ENCODE peak calls at places on chromosome 7, in four cellular contexts. I is IMR-90, Q is mesendoderm, E is H1. O is an unnamed sample.

GRCh38 chr7:25215694-25216335 is 12.5 kb downstream of the NPVF start:
- DNase-seq in Q (peak; percentile 32), E (no peak), I (no peak), O (peak; percentile 35)

GRCh38 chr7:431041-431440 is 88.6 kb downstream of the PDGFA start:
- DNase-seq in Q (no peak), I (no peak), E (no peak), O (no peak)

GRCh38 chr7:80039255-80039884 is 95.3 kb upstream of the GNAI1 start:
- DNase-seq in Q (no peak), E (no peak), I (peak; percentile 36), O (no peak)

GRCh38 chr7:16594061-16594460 is 51.5 kb downstream of the ANKMY2 start:
- DNase-seq in Q (no peak), E (no peak), I (peak; percentile 70), O (no peak)

GRCh38 chr7:77459311-77459726 is 43.2 kb upstream of the GSAP start:
- DNase-seq in Q (no peak), I (no peak), E (no peak), O (no peak)

GRCh38 chr7:127821146-127821545 is 169.2 kb downstream of the SND1 start:
- DNase-seq in Q (peak; percentile 52), I (no peak), E (no peak), O (no peak)

GRCh38 chr7:115357213-115357999 is 435.5 kb downstream of the MDFIC start:
- DNase-seq in E (no peak), Q (no peak), I (peak; percentile 94), O (no peak)

GRCh38 chr7:142632291-142633134 is 116.8 kb upstream of the PRSS1 start:
- DNase-seq in I (peak; percentile 60), Q (peak; percentile 83), E (peak; percentile 43), O (peak; percentile 76)

GRCh38 chr7:20596653-20597052 is 18.8 kb upstream of the ABCB5 start:
- DNase-seq in I (peak; percentile 88), E (no peak), Q (no peak), O (no peak)
- H4K5ac ChIP-seq in I (no peak overlapping the region), E (no peak overlapping the region), Q (no peak overlapping the region), O (no peak overlapping the region)

GRCh38 chr7:4768597-4769569 is 6.5 kb upstream of the AP5Z1 start:
- DNase-seq in E (no peak), Q (no peak), I (no peak), O (no peak)
- H4K8ac ChIP-seq in E (no peak overlapping the region), Q (no peak overlapping the region), I (no peak overlapping the region), O (no peak overlapping the region)

GRCh38 chr7:31970501-31970900 is 99.7 kb downstream of the PDE1C start:
- DNase-seq in E (no peak), I (no peak), Q (no peak), O (no peak)
- H4K5ac ChIP-seq in E (no peak overlapping the region), I (peak overlapping the region; percentile 23), Q (no peak overlapping the region), O (no peak overlapping the region)

GRCh38 chr7:47521041-47521795 is 60.7 kb downstream of the TNS3 start:
- DNase-seq in Q (no peak), E (no peak), I (no peak), O (no peak)

GRCh38 chr7:47523401-47523800 is 58.5 kb downstream of the TNS3 start:
- DNase-seq in I (no peak), Q (no peak), E (no peak), O (no peak)

GRCh38 chr7:47520408-47520807 is 61.5 kb downstream of the TNS3 start:
- DNase-seq in I (peak; percentile 85), Q (no peak), E (no peak), O (no peak)

GRCh38 chr7:47525066-47525623 is 56.8 kb downstream of the TNS3 start:
- DNase-seq in I (no peak), Q (no peak), E (no peak), O (no peak)

DNA sequence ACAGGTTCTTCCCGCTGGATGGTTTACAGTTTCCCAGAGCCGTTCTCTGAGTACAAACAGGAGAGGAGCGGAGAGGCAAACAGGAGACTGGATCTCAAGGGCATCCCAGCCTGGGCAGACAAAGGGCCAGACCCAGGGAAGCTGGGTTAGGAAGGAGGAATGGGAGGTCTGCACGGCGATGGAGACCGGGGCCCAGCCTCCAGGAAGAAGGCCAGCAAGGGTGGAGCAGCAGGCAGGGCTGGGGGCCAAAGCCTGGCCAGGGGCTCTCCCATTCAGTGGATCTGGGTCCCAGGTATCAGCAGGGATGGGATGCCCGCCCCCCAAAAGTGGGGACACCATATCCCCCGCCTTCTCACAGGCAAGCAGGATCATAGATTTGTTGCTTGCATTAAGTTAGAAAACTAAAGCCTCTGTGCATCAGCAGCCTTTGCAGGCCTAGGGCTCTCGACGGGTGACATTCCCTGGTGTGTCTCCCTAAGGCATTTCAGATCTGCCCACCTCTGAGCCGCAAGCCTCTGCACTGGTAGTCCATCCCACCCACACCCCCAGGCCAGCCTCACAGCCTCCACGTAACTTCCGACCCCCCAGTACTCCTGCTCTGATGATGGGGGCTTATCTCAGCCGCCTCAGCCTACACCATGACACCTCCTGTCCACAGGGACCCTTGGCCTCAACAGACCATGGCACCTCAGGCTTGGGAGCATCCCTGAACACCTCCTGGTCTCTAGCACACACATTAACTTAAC is 59.9 kb downstream of the TNS3 start:
- DNase-seq in E (no peak), Q (no peak), I (no peak), O (no peak)
- H4K8ac ChIP-seq in E (no peak overlapping the region), Q (no peak overlapping the region), I (no peak overlapping the region), O (no peak overlapping the region)

GRCh38 chr7:30585675-30586074 is 9.0 kb upstream of the GARS1 start:
- DNase-seq in I (peak; percentile 8), Q (no peak), E (no peak), O (no peak)

GRCh38 chr7:30584970-30585369 is 9.7 kb upstream of the GARS1 start:
- DNase-seq in E (no peak), I (no peak), Q (peak; percentile 37), O (no peak)

GRCh38 chr7:30584415-30584814 is 10.3 kb upstream of the GARS1 start:
- DNase-seq in E (no peak), Q (peak; percentile 46), I (no peak), O (no peak)

GRCh38 chr7:30583181-30583580 is 11.5 kb upstream of the GARS1 start:
- DNase-seq in Q (no peak), I (no peak), E (no peak), O (no peak)
- H4K5ac ChIP-seq in Q (no peak overlapping the region), I (no peak overlapping the region), E (no peak overlapping the region), O (no peak overlapping the region)

O was measured in H9.